ENCODE peak calls at places on chromosomes 12 and 14, in ten cellular contexts. R is fibroblast of mammary gland, E is H9, O is cardiac fibroblast, A is pancreas, G is lower leg skin, K is prostate gland, C is neural crest cell, N is A549, U is brain microvascular endothelial cell. S is an unnamed sample.
A peak's percentile ranks its signal among the peaks of the same experiment; 100 is the strongest.

GRCh38 chr14:31926123-31926522 is 151.0 kb upstream of the ARHGAP5 start:
- DNase-seq in E (no peak), A (no peak), U (no peak), C (no peak), N (peak; percentile 71), O (peak; percentile 61), R (peak; percentile 65), G (no peak), K (no peak), S (no peak)

GRCh38 chr14:91611528-91611927 is 101.4 kb upstream of the PPP4R3A start:
- DNase-seq in E (no peak), G (no peak), O (no peak), N (no peak), K (no peak), A (no peak), C (no peak), U (no peak), R (no peak), S (no peak)

GRCh38 chr12:49956663-49957569 is 4.8 kb upstream of the AQP5 start:
- DNase-seq in O (no peak), R (no peak), A (peak; percentile 12), G (no peak), N (no peak), C (no peak), E (no peak), K (no peak), U (no peak), S (peak; percentile 74)

GRCh38 chr12:76024102-76024781 is 7.3 kb downstream of the PHLDA1 start:
- DNase-seq in U (peak; percentile 50), E (no peak), N (no peak), K (no peak), A (no peak), O (peak; percentile 36), R (peak; percentile 41), G (no peak), C (no peak), S (no peak)

GRCh38 chr12:96981053-96981452 is 74.0 kb downstream of the NEDD1 start:
- DNase-seq in G (no peak), A (no peak), C (no peak), E (no peak), K (no peak), U (peak; percentile 92), R (peak; percentile 92), O (peak; percentile 90), N (peak; percentile 11), S (no peak)

GRCh38 chr14:68020999-68021663 is 201.6 kb downstream of the RAD51B start:
- DNase-seq in E (no peak), A (no peak), U (no peak), C (no peak), N (no peak), K (no peak), R (no peak), O (no peak), G (no peak), S (no peak)

GRCh38 chr14:89217876-89218275 is 199.2 kb downstream of the FOXN3 start:
- DNase-seq in K (no peak), A (no peak), C (no peak), U (no peak), R (no peak), G (no peak), O (no peak), E (no peak), N (no peak), S (no peak)

GRCh38 chr12:11719678-11720099 is 70.2 kb downstream of the ETV6 start:
- DNase-seq in R (peak; percentile 94), U (peak; percentile 98), E (peak; percentile 74), O (peak; percentile 87), C (no peak), A (no peak), G (peak; percentile 35), N (no peak), K (no peak), S (no peak)

GRCh38 chr14:102027951-102028350 is 58.9 kb downstream of the HSP90AA1 start:
- DNase-seq in O (no peak), R (no peak), K (no peak), E (no peak), N (no peak), G (no peak), C (no peak), A (no peak), U (no peak), S (no peak)

GRCh38 chr14:102026934-102027333 is 59.9 kb downstream of the HSP90AA1 start:
- DNase-seq in R (no peak), C (no peak), U (no peak), O (no peak), E (no peak), N (no peak), G (no peak), K (no peak), A (no peak), S (no peak)

GRCh38 chr14:102033241-102033640 is 53.6 kb downstream of the HSP90AA1 start:
- DNase-seq in A (no peak), N (no peak), U (no peak), E (no peak), G (no peak), R (no peak), O (no peak), C (no peak), K (no peak), S (no peak)

GRCh38 chr14:102029956-102030355 is 56.9 kb downstream of the HSP90AA1 start:
- DNase-seq in E (no peak), R (peak; percentile 33), C (no peak), O (peak; percentile 22), K (no peak), N (no peak), G (no peak), U (peak; percentile 63), A (no peak), S (no peak)

GRCh38 chr14:102028733-102029132 is 58.1 kb downstream of the HSP90AA1 start:
- DNase-seq in R (peak; percentile 76), N (no peak), G (no peak), C (no peak), E (no peak), A (no peak), K (no peak), O (peak; percentile 33), U (peak; percentile 53), S (no peak)
- TF ChIP-seq CTCF in R (no peak), N (no peak), G (no peak), C (no peak), E (no peak), A (no peak), K (no peak), O (no peak), U (no peak), S (no peak)

GRCh38 chr14:105888784-105889665 is 362.6 kb downstream of the TMEM121 start:
- DNase-seq in O (no peak), R (no peak), E (no peak), G (no peak), A (peak; percentile 16), U (no peak), N (no peak), K (no peak), C (no peak), S (no peak)

GRCh38 chr14:105889666-105890473 is 363.5 kb downstream of the TMEM121 start:
- DNase-seq in A (peak; percentile 49), K (no peak), R (no peak), O (no peak), G (no peak), N (no peak), U (no peak), C (no peak), E (no peak), S (no peak)

GRCh38 chr14:105891221-105891602 is 364.8 kb downstream of the TMEM121 start:
- DNase-seq in K (no peak), N (no peak), C (no peak), E (no peak), O (no peak), R (no peak), G (no peak), U (no peak), A (no peak), S (no peak)

GRCh38 chr14:105891631-105892452 is 365.5 kb downstream of the TMEM121 start:
- DNase-seq in E (no peak), A (peak; percentile 43), O (no peak), K (no peak), G (no peak), N (no peak), C (no peak), U (no peak), R (no peak), S (no peak)

DNA sequence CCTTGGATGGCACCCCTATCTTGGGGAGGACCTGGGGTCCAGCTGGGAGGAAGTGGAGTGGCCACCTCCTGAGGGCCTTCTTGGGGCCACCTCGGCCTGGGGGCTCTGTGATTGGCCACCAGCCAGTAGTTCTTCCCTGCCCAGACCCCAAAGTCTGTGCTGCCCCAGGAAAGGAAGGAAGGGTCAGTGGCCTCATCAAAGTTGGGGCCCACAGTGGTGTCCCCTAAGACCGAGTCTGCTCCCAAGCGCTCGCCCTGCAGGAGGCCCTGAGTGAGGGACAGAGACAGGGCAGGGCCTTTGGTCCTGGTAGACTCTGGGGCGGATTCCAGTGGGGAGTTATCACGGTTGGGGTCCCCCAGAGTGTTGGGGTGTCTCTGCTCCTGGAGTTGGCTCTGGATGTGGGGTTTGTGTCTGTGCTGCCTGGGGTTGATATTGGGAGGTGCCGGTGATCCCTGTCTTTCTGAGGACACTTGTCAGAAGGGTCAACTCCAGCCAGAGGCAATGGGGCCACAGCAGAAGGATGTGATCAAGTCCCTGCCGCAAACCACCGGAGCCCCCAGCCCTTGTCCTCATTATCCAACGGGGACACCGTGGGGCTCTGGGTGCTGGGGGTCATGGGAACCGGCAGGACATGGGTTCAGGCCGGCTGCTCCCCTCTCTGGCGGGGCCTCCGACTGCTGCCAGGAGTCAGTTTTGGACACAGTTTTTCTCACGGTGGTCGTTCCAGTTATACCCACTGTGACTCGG is 364.3 kb downstream of the TMEM121 start:
- DNase-seq in A (peak; percentile 41), R (no peak), U (no peak), C (no peak), E (no peak), G (no peak), O (no peak), N (no peak), K (no peak), S (no peak)
- TF ChIP-seq CTCF in A (no peak), R (no peak), U (no peak), C (no peak), E (no peak), G (no peak), O (no peak), N (no peak), K (no peak), S (no peak)

GRCh38 chr12:1576410-1577240 is 17.8 kb downstream of the FBXL14 start:
- DNase-seq in C (no peak), G (no peak), O (peak; percentile 88), U (peak; percentile 78), R (peak; percentile 79), N (no peak), A (no peak), K (peak; percentile 54), E (no peak), S (no peak)
- TF ChIP-seq CTCF in C (no peak), G (no peak), O (no peak), U (peak; percentile 8), R (peak; percentile 11), N (no peak), A (no peak), K (peak; percentile 5), E (no peak), S (no peak)

DNA sequence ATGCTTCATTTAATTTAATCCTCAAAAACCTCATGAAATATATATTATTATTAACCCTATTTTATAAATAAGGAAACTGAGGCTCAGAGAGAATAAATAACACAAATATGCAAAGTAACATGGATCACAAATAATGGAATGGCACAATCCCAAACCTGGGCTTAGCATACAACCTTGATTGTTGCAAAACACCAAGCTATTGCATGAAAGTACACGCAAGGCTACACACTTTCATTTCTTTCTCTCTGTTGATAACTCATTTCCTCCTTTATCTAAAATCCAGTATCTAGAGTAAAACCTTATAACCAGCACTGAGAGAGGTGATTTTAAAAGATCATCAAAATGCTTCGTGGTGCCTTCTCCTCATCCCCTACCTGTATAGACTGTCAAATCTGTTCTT is 2.8 kb upstream of the DAAM1 start:
- DNase-seq in O (no peak), N (no peak), R (no peak), E (no peak), G (no peak), U (no peak), C (no peak), A (no peak), K (no peak), S (no peak)
- TF ChIP-seq CTCF in O (no peak), N (no peak), R (no peak), E (no peak), G (no peak), U (no peak), C (no peak), A (no peak), K (no peak), S (no peak)